ENCODE peak calls at places on chromosomes 2 and 18, in five cellular contexts. One of them, this sample, is unnamed.

GRCh38 chr2:46067501-46068292 is 229.5 kb upstream of the EPAS1 start:
- DNase-seq in mucosa of gallbladder: no peak
- DNase-seq in NCI-H1092 treated with DMSO at 0.1 percent for 48 hours: no peak
- DNase-seq in activated T-helper 1 cell treated with Interleukin-2 at 50 U/mL for 16 hours: no peak
- DNase-seq in CD8-positive, alpha-beta T cell: no peak
- DNase-seq in this sample: no peak

GRCh38 chr2:57111531-57111930 is 927.7 kb downstream of the CCDC85A start:
- DNase-seq in mucosa of gallbladder: no peak
- DNase-seq in NCI-H1092 treated with DMSO at 0.1 percent for 48 hours: no peak
- DNase-seq in activated T-helper 1 cell treated with Interleukin-2 at 50 U/mL for 16 hours: no peak
- DNase-seq in CD8-positive, alpha-beta T cell: no peak
- DNase-seq in this sample: no peak

GRCh38 chr2:26462100-26462499 is 15.8 kb downstream of the OTOF start:
- DNase-seq in NCI-H1092 treated with DMSO at 0.1 percent for 48 hours: no peak
- DNase-seq in activated T-helper 1 cell treated with Interleukin-2 at 50 U/mL for 16 hours: no peak
- DNase-seq in mucosa of gallbladder: no peak
- DNase-seq in CD8-positive, alpha-beta T cell: no peak
- DNase-seq in this sample: no peak

GRCh38 chr2:108169982-108170625 is 69.7 kb upstream of the SULT1C3 start:
- DNase-seq in NCI-H1092 treated with DMSO at 0.1 percent for 48 hours: peak; percentile 13
- DNase-seq in CD8-positive, alpha-beta T cell: no peak
- DNase-seq in mucosa of gallbladder: no peak
- DNase-seq in activated T-helper 1 cell treated with Interleukin-2 at 50 U/mL for 16 hours: no peak
- DNase-seq in this sample: no peak

GRCh38 chr18:77360315-77361186 is 110.9 kb downstream of the GALR1 start:
- DNase-seq in activated T-helper 1 cell treated with Interleukin-2 at 50 U/mL for 16 hours: no peak
- DNase-seq in NCI-H1092 treated with DMSO at 0.1 percent for 48 hours: no peak
- DNase-seq in CD8-positive, alpha-beta T cell: no peak
- DNase-seq in mucosa of gallbladder: no peak
- DNase-seq in this sample: no peak

GRCh38 chr2:33441235-33441810 is 35.1 kb upstream of the RASGRP3 start:
- DNase-seq in NCI-H1092 treated with DMSO at 0.1 percent for 48 hours: peak; percentile 20
- DNase-seq in CD8-positive, alpha-beta T cell: peak; percentile 52
- DNase-seq in mucosa of gallbladder: peak; percentile 31
- DNase-seq in activated T-helper 1 cell treated with Interleukin-2 at 50 U/mL for 16 hours: no peak
- DNase-seq in this sample: peak; percentile 2

GRCh38 chr2:196336715-196337617 is 165.6 kb upstream of the STK17B start:
- DNase-seq in mucosa of gallbladder: no peak
- DNase-seq in CD8-positive, alpha-beta T cell: peak; percentile 14
- DNase-seq in activated T-helper 1 cell treated with Interleukin-2 at 50 U/mL for 16 hours: no peak
- DNase-seq in NCI-H1092 treated with DMSO at 0.1 percent for 48 hours: peak; percentile 16
- DNase-seq in this sample: no peak

GRCh38 chr2:25290811-25291510 is 50.8 kb downstream of the DNMT3A start:
- DNase-seq in activated T-helper 1 cell treated with Interleukin-2 at 50 U/mL for 16 hours: no peak
- DNase-seq in CD8-positive, alpha-beta T cell: no peak
- DNase-seq in NCI-H1092 treated with DMSO at 0.1 percent for 48 hours: peak; percentile 72
- DNase-seq in mucosa of gallbladder: no peak
- DNase-seq in this sample: no peak

GRCh38 chr2:1033058-1033457 is 82.4 kb downstream of the SNTG2 start:
- DNase-seq in NCI-H1092 treated with DMSO at 0.1 percent for 48 hours: no peak
- DNase-seq in mucosa of gallbladder: no peak
- DNase-seq in CD8-positive, alpha-beta T cell: no peak
- DNase-seq in activated T-helper 1 cell treated with Interleukin-2 at 50 U/mL for 16 hours: no peak
- DNase-seq in this sample: no peak

GRCh38 chr2:9213477-9214051 is 7.0 kb downstream of the ASAP2 start:
- DNase-seq in mucosa of gallbladder: no peak
- DNase-seq in activated T-helper 1 cell treated with Interleukin-2 at 50 U/mL for 16 hours: no peak
- DNase-seq in NCI-H1092 treated with DMSO at 0.1 percent for 48 hours: no peak
- DNase-seq in CD8-positive, alpha-beta T cell: no peak
- DNase-seq in this sample: no peak

GRCh38 chr18:70553961-70554325 is 265.1 kb downstream of the SOCS6 start:
- DNase-seq in CD8-positive, alpha-beta T cell: no peak
- DNase-seq in mucosa of gallbladder: no peak
- DNase-seq in activated T-helper 1 cell treated with Interleukin-2 at 50 U/mL for 16 hours: no peak
- DNase-seq in NCI-H1092 treated with DMSO at 0.1 percent for 48 hours: peak; percentile 83
- DNase-seq in this sample: no peak

GRCh38 chr2:201860541-201861154 is 54.3 kb downstream of the CDK15 start:
- DNase-seq in NCI-H1092 treated with DMSO at 0.1 percent for 48 hours: peak; percentile 54
- DNase-seq in activated T-helper 1 cell treated with Interleukin-2 at 50 U/mL for 16 hours: no peak
- DNase-seq in mucosa of gallbladder: peak; percentile 55
- DNase-seq in CD8-positive, alpha-beta T cell: peak; percentile 31
- DNase-seq in this sample: no peak

GRCh38 chr18:55220523-55220922 is 261.3 kb upstream of the CCDC68 start:
- DNase-seq in NCI-H1092 treated with DMSO at 0.1 percent for 48 hours: no peak
- DNase-seq in mucosa of gallbladder: no peak
- DNase-seq in activated T-helper 1 cell treated with Interleukin-2 at 50 U/mL for 16 hours: no peak
- DNase-seq in CD8-positive, alpha-beta T cell: no peak
- DNase-seq in this sample: no peak

GRCh38 chr2:154457291-154457690 is 241.2 kb upstream of the KCNJ3 start:
- DNase-seq in CD8-positive, alpha-beta T cell: no peak
- DNase-seq in mucosa of gallbladder: no peak
- DNase-seq in activated T-helper 1 cell treated with Interleukin-2 at 50 U/mL for 16 hours: no peak
- DNase-seq in NCI-H1092 treated with DMSO at 0.1 percent for 48 hours: no peak
- DNase-seq in this sample: no peak

GRCh38 chr2:16124881-16125613 is 184.7 kb downstream of the MYCN start:
- DNase-seq in mucosa of gallbladder: no peak
- DNase-seq in NCI-H1092 treated with DMSO at 0.1 percent for 48 hours: no peak
- DNase-seq in activated T-helper 1 cell treated with Interleukin-2 at 50 U/mL for 16 hours: no peak
- DNase-seq in CD8-positive, alpha-beta T cell: no peak
- DNase-seq in this sample: no peak

This sample was measured in NK-92 treated with Interleukin-12 subunit alpha and Interleukin-12 subunit beta, amount 100 ng/mL, for 24 hours.